ENCODE peak calls at places on chromosomes 3 and 15, in six cellular contexts. P, B, N, T, U and S are unnamed samples. For H3K4me1, the result is how much of the 10 kb centered on the place peaks cover.

GRCh38 chr15:70713547-70714414 is 49.6 kb downstream of the UACA start:
- DNase-seq in T (no peak), B (no peak), N (no peak), P (no peak), U (peak), S (no peak)

GRCh38 chr15:68524753-68525584 is 53.8 kb upstream of the CORO2B start:
- DNase-seq in U (peak), P (no peak), B (no peak), T (no peak), N (no peak), S (no peak)

GRCh38 chr3:65473746-65474145 is 565.0 kb downstream of the MAGI1 start:
- DNase-seq in U (peak), N (no peak), P (no peak), T (no peak), B (no peak), S (no peak)

GRCh38 chr3:49966233-49966942 is 26.4 kb downstream of the RBM6 start:
- DNase-seq in T (no peak), U (peak), P (no peak), N (no peak), B (no peak), S (no peak)

GRCh38 chr3:4770561-4770960 is 208.7 kb upstream of the BHLHE40 start:
- DNase-seq in N (no peak), P (no peak), B (no peak), U (no peak), T (no peak), S (no peak)

GRCh38 chr3:172181936-172182708 is 142.7 kb downstream of the FNDC3B start:
- DNase-seq in B (no peak), N (no peak), P (peak), U (peak), T (no peak), S (no peak)

GRCh38 chr3:127987309-127987995 is 64.8 kb upstream of the SEC61A1 start:
- DNase-seq in N (no peak), B (no peak), T (peak), U (no peak), P (no peak), S (no peak)

GRCh38 chr3:176430244-176430893 is 766.9 kb downstream of the TBL1XR1 start:
- DNase-seq in B (no peak), T (peak), P (peak), N (peak), U (peak), S (no peak)

GRCh38 chr3:62109534-62109933 is 263.8 kb downstream of the FEZF2 start:
- DNase-seq in B (no peak), T (no peak), P (peak), U (peak), N (no peak), S (peak)

GRCh38 chr15:91075761-91076160 is 24.3 kb upstream of the SV2B start:
- DNase-seq in B (no peak), N (no peak), T (peak), U (no peak), P (no peak), S (no peak)

GRCh38 chr15:33086500-33087141 is 107.9 kb downstream of the FMN1 start:
- DNase-seq in U (peak), T (peak), B (peak), N (peak), P (peak), S (no peak)

GRCh38 chr3:172735014-172735413 is 15.5 kb upstream of the ECT2 start:
- DNase-seq in N (no peak), U (no peak), B (no peak), T (no peak), P (no peak), S (no peak)

GRCh38 chr3:5787863-5788488 is 600.5 kb downstream of the EDEM1 start:
- DNase-seq in B (no peak), N (no peak), U (peak), T (peak), P (peak), S (no peak)

GRCh38 chr3:172836390-172836997 is 86.0 kb downstream of the ECT2 start:
- DNase-seq in T (peak), B (no peak), P (peak), U (peak), N (peak), S (peak)

GRCh38 chr15:31476866-31477265 is 150.2 kb downstream of the KLF13 start:
- DNase-seq in U (no peak), P (no peak), B (no peak), N (no peak), T (no peak), S (no peak)

GRCh38 chr3:107979538-107979937 is 111.3 kb downstream of the CD47 start:
- DNase-seq in N (no peak), B (no peak), T (no peak), P (no peak), U (no peak), S (no peak)

GRCh38 chr15:92893200-92893599 is 6.9 kb upstream of the CHD2 start:
- DNase-seq in U (no peak), N (no peak), P (no peak), T (no peak), B (no peak), S (no peak)

GRCh38 chr3:65604863-65605526 is 433.7 kb downstream of the MAGI1 start:
- DNase-seq in T (no peak), B (no peak), P (no peak), N (no peak), U (peak), S (no peak)

GRCh38 chr15:96339662-96340347 is 9.3 kb downstream of the NR2F2 start:
- DNase-seq in N (no peak), B (no peak), U (peak), P (no peak), T (no peak), S (no peak)

GRCh38 chr3:173916799-173917198 is 519.3 kb downstream of the NLGN1 start:
- DNase-seq in N (no peak), T (no peak), P (no peak), U (no peak), B (no peak), S (no peak)

GRCh38 chr3:11389570-11390268 is 117.5 kb downstream of the ATG7 start:
- DNase-seq in U (peak), N (no peak), T (no peak), P (no peak), B (no peak), S (no peak)

GRCh38 chr15:85692873-85693272 is 101.9 kb downstream of the KLHL25 start:
- DNase-seq in U (no peak), B (peak), T (no peak), P (no peak), N (no peak), S (no peak)

GRCh38 chr3:151539599-151539998 is 78.7 kb upstream of the IGSF10 start:
- DNase-seq in P (no peak), T (no peak), N (no peak), U (no peak), B (no peak), S (no peak)

GRCh38 chr15:75203017-75203907 is 1.6 kb downstream of the C15orf39 start:
- DNase-seq in N (peak), B (no peak), U (peak), P (no peak), T (peak), S (peak)
- H3K4me1 ChIP-seq in N (under half), B (under half), U (under half), P (under half), T (under half), S (half or more)

GRCh38 chr15:76376816-76377215 is 40.2 kb downstream of the ISL2 start:
- DNase-seq in T (no peak), B (no peak), P (peak), U (no peak), N (no peak), S (no peak)
- H3K27ac ChIP-seq in T (no peak), B (no peak), P (no peak), U (no peak), N (no peak), S (no peak)

GRCh38 chr3:21920431-21920830 is 169.4 kb upstream of the ZNF385D start:
- DNase-seq in T (no peak), B (no peak), U (peak), P (peak), N (no peak), S (no peak)

GRCh38 chr3:21913791-21914190 is 162.8 kb upstream of the ZNF385D start:
- DNase-seq in N (no peak), T (no peak), B (no peak), P (no peak), U (peak), S (no peak)

GRCh38 chr3:21919383-21919782 is 168.4 kb upstream of the ZNF385D start:
- DNase-seq in B (no peak), N (no peak), U (peak), T (no peak), P (peak), S (no peak)

GRCh38 chr3:21912656-21913055 is 161.6 kb upstream of the ZNF385D start:
- DNase-seq in U (peak), B (no peak), N (no peak), P (no peak), T (no peak), S (no peak)

GRCh38 chr3:21914451-21914850 is 163.4 kb upstream of the ZNF385D start:
- DNase-seq in N (no peak), U (peak), T (no peak), B (no peak), P (no peak), S (no peak)
- H3K4me2 ChIP-seq in N (no peak), U (no peak), T (no peak), B (no peak), P (no peak), S (no peak)

GRCh38 chr3:16770021-16770420 is 114.7 kb upstream of the PLCL2 start:
- DNase-seq in B (no peak), U (peak), P (no peak), N (no peak), T (no peak), S (no peak)

GRCh38 chr3:16767006-16767405 is 117.7 kb upstream of the PLCL2 start:
- DNase-seq in P (peak), B (no peak), T (no peak), U (no peak), N (no peak), S (no peak)

GRCh38 chr3:16769525-16769924 is 115.2 kb upstream of the PLCL2 start:
- DNase-seq in B (no peak), N (no peak), U (no peak), P (no peak), T (no peak), S (no peak)

GRCh38 chr3:16768956-16769355 is 115.8 kb upstream of the PLCL2 start:
- DNase-seq in P (peak), T (no peak), B (no peak), U (peak), N (no peak), S (no peak)

DNA sequence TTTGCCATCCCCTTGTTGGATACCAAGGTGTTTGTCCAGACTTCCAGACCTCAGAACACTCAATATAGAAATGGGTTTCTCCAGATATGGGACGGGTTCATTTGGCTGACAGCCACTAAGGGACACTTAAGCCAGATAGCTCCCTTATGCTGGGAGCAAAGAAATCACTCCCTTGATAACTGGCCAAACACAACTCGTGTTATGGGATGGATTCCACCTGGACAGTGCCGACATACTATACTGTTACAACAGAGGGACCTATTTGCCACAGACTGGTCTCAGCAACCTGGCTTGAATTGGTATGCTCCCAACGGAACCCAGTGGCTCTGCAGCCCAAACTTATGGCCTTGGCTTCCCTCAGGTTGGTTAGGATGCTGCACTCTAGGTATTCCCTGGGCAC is 114.0 kb upstream of the PLCL2 start:
- DNase-seq in T (no peak), P (no peak), U (no peak), B (no peak), N (no peak), S (no peak)
- H3K4me1 ChIP-seq in T (under half), P (under half), U (under half), B (under half), N (under half), S (under half)

GRCh38 chr3:184993394-184993793 is 159.5 kb downstream of the C3orf70 start:
- DNase-seq in N (no peak), U (no peak), T (no peak), P (peak), B (no peak), S (peak)
- H3K27ac ChIP-seq in N (no peak), U (no peak), T (no peak), P (no peak), B (no peak), S (no peak)